ENCODE peak calls at places on chromosomes 7 and 10, in five cellular contexts. T, F, L, J and C are unnamed samples.

GRCh38 chr7:141251957-141252356 is 178.1 kb downstream of the TMEM178B start:
- ATAC-seq in T (peak), F (peak), L (no peak), J (no peak), C (no peak)

GRCh38 chr7:27962250-27962649 is 218.3 kb downstream of the JAZF1 start:
- ATAC-seq in T (no peak), F (no peak), L (no peak), J (no peak), C (no peak)

GRCh38 chr7:141534757-141535737 is 16.2 kb upstream of the AGK start:
- ATAC-seq in T (no peak), F (no peak), L (no peak), J (no peak), C (no peak)

GRCh38 chr7:23462846-23463245 is 7.4 kb downstream of the IGF2BP3 start:
- ATAC-seq in T (no peak), F (no peak), L (no peak), J (no peak), C (no peak)

GRCh38 chr7:42152353-42153205 is 84.4 kb downstream of the GLI3 start:
- ATAC-seq in T (no peak), F (no peak), L (peak), J (no peak), C (no peak)

GRCh38 chr10:124447741-124448466 is 1.9 kb downstream of the NKX1-2 start:
- ATAC-seq in T (no peak), F (peak), L (no peak), J (no peak), C (no peak)

GRCh38 chr7:22660293-22660692 is 66.7 kb upstream of the IL6 start:
- ATAC-seq in T (no peak), F (no peak), L (no peak), J (no peak), C (no peak)

GRCh38 chr10:97757471-97757870 is 14.3 kb downstream of the SFRP5 start:
- ATAC-seq in T (no peak), F (no peak), L (no peak), J (no peak), C (no peak)

GRCh38 chr10:5183923-5184322 is 1.0 kb downstream of the AKR1C8 start:
- ATAC-seq in T (no peak), F (no peak), L (no peak), J (no peak), C (no peak)

GRCh38 chr7:25831901-25832411 is 320.0 kb upstream of the NFE2L3 start:
- ATAC-seq in T (no peak), F (peak), L (no peak), J (no peak), C (no peak)
- TF ChIP-seq EP300 in T (no peak), F (no peak), L (no peak), J (no peak), C (no peak)

DNA sequence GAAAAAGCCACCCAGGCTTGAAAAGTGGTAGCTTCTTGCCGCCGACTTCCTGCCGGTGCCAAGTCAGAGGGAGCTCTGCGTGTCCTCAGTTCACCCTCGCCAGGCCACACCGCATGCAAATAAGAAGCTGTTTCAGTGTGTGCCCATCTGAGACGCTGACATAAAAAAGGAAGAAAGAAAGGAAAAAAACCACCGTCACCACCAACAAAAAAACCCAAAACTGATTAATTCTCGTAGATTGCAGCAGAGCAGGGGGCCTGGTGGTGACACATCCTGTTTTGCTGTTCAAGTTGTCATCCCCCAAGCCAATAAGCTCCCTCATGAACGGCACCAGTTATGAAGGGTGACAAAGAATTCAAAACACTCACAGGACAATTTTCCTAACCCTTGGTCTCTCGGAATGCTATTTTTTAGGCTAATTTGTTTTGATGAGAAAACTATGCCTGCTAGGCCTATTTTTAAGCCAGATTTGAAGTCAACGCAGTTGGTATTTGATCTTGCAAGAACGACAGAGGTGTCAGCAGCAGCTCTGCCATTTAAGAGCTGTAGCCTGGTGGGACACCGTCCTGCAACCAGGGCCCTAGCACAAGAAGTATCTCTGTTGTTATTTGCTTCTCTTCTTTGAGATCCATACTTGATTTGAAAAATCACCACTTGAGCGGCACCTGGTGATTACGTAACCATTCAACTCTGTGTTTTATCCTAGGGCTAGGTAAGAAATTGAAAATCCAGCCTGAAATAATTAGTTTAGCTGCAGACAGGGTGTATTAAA is 145.5 kb downstream of the PFKFB3 start:
- ATAC-seq in T (no peak), F (no peak), L (peak), J (no peak), C (no peak)
- TF ChIP-seq EP300 in T (no peak), F (no peak), L (no peak), J (no peak), C (no peak)

GRCh38 chr7:111783867-111784266 is 221.6 kb upstream of the IMMP2L start:
- ATAC-seq in T (no peak), F (no peak), L (no peak), J (no peak), C (no peak)
- TF ChIP-seq EP300 in T (no peak), F (no peak), L (no peak), J (no peak), C (no peak)

GRCh38 chr7:84027678-84028077 is 166.9 kb downstream of the SEMA3A start:
- ATAC-seq in T (no peak), F (no peak), L (no peak), J (no peak), C (no peak)

GRCh38 chr7:84025332-84025927 is 169.2 kb downstream of the SEMA3A start:
- ATAC-seq in T (no peak), F (peak), L (no peak), J (peak), C (peak)

GRCh38 chr7:84022009-84022408 is 172.6 kb downstream of the SEMA3A start:
- ATAC-seq in T (no peak), F (no peak), L (no peak), J (no peak), C (no peak)

GRCh38 chr7:84021292-84021898 is 173.2 kb downstream of the SEMA3A start:
- ATAC-seq in T (no peak), F (no peak), L (no peak), J (no peak), C (no peak)

DNA sequence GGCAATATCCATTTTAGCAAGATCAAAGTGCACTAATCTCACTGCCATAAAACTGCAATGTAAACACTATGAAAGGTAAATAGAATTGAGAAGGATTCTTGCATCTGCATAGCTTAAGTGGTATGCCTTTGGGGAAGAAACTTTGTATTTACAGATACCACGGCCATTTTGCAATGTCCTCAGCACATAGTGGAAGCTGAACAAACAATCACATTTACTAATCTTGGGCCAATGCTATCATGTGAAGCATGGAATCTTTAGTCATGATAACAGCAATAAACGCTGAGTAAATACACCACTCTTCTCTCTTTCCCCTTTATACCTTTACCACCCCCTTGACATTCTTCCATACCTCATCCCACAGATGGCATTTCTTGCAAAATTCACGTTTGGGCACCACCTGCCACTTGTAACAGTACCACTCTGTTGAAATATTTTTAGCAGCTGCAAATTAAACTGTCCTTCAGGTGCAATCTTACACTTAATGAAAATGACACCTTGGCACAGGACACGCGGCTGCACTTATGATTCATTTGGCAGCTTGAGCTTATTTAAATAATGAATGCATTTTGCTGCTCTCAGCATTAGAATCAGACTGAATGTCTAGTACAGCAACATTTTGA is 171.8 kb downstream of the SEMA3A start:
- ATAC-seq in T (no peak), F (peak), L (no peak), J (peak), C (no peak)
- TF ChIP-seq EP300 in T (no peak), F (no peak), L (no peak), J (peak), C (no peak)

GRCh38 chr10:130960531-130960930 is 351.0 kb downstream of the TCERG1L start:
- ATAC-seq in T (no peak), F (no peak), L (no peak), J (no peak), C (no peak)

GRCh38 chr10:130959752-130960195 is 351.7 kb downstream of the TCERG1L start:
- ATAC-seq in T (no peak), F (no peak), L (no peak), J (no peak), C (no peak)

GRCh38 chr10:130957978-130958377 is 353.5 kb downstream of the TCERG1L start:
- ATAC-seq in T (no peak), F (no peak), L (no peak), J (no peak), C (no peak)

GRCh38 chr10:130957423-130957822 is 354.1 kb downstream of the TCERG1L start:
- ATAC-seq in T (no peak), F (no peak), L (no peak), J (no peak), C (no peak)

DNA sequence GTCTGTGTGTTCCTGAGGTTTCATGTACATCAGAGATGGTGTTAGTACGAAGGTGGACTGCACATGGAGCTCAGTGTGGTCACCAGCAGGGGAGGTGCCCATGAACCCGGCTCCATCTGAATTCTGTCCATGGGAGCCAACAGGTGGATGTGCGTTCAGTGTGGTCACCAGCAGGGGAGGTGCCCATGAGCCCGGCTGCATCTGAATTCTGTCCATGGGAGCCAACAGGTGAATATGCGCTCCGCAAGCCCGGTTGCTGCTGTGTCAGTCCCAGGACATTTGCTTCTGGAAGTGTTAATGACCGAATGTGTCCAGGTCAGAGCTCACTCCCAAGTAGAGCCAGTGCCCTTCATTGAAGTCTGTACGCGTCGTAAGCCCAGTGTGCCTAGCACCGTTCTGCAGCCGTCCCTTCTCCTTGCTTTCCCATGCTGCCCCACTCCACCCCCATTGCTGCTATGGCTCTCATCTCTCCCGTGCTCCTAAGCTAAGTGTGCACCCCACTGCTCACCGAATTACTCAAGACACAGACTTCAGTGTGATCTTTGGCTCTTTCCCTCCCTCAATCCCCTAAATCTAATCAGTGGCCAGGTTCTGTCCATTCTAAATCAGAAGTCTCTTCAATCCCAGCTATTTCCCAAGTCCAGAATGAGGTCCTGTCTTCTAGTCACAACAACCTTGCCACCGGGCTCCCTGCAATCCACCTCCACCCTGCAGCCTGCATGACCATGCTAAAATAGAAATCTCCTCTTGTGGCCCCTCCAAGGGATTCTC is 352.4 kb downstream of the TCERG1L start:
- ATAC-seq in T (no peak), F (no peak), L (no peak), J (no peak), C (no peak)
- TF ChIP-seq EP300 in T (no peak), F (no peak), L (no peak), J (no peak), C (no peak)

DNA sequence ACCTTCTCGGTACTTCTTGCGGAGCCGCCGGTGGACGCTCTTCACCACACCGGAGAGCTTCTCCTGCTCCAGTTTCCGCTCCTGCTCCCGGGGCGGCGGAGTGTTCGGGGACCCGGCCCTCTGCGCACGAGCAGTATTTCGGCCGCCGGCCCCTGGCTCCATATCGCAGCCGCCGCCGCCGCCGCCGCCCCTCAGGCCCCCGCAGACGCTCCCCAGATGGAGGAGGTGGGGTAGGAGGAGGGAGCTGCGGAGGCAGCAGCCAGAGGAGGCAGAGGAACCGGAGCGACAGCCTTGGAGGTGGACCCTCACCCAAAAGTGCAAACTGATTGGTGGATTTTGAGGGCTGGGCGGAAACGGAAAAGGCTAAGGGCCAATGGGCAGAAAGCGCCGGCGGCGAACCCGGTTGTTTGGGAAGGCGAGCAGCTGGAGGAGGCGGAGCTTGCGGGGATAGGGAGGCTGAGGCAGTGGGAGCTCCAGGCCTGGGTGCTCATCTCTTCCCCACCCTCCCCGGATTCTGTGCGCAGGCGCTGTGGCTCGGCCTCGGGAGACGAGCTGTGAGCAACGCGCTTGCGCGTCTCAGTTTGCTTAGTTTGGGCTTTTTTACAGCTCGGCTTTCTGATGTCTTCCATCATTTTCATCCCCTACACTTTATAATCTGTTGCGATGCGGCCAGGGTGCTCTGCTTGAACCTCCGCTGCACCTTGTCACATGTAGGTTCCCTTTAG is 146.9 kb downstream of the GPR85 start:
- ATAC-seq in T (peak), F (peak), L (peak), J (peak), C (peak)
- TF ChIP-seq EP300 in T (no peak), F (no peak), L (no peak), J (no peak), C (no peak)

GRCh38 chr10:132809237-132810140 is 23.5 kb upstream of the NKX6-2 start:
- ATAC-seq in T (no peak), F (no peak), L (no peak), J (no peak), C (no peak)
- TF ChIP-seq EP300 in T (no peak), F (no peak), L (no peak), J (no peak), C (no peak)